ENCODE peak calls at places on chromosomes 3 and 15, in nine cellular contexts. E is body of pancreas, Q is tibial artery, S is breast epithelium, Y is heart right ventricle, T is psoas muscle, H is transverse colon, A is suprapubic skin, I is upper lobe of right lung. J is an unnamed sample.

GRCh38 chr15:26134812-26135211 is 271.7 kb upstream of the ATP10A start:
- DNase-seq in E (no peak), Y (no peak), Q (no peak), I (no peak), A (no peak), T (no peak), S (no peak), H (no peak), J (no peak)

GRCh38 chr3:139574026-139574947 is 34.7 kb upstream of the RBP1 start:
- DNase-seq in I (no peak), T (peak; percentile 77), A (no peak), S (no peak), Q (peak; percentile 35), E (peak; percentile 87), Y (peak; percentile 76), H (no peak), J (no peak)

GRCh38 chr3:178381555-178381954 is 154.7 kb upstream of the KCNMB2 start:
- DNase-seq in Y (no peak), S (no peak), A (no peak), E (no peak), H (no peak), T (no peak), Q (no peak), I (no peak), J (no peak)

GRCh38 chr15:74307827-74308642 is 59.4 kb downstream of the CYP11A1 start:
- DNase-seq in S (no peak), I (no peak), E (peak; percentile 63), Q (peak; percentile 34), A (no peak), T (no peak), Y (peak; percentile 41), H (peak; percentile 45), J (no peak)

GRCh38 chr15:63857459-63857856 is 23.7 kb upstream of the HERC1 start:
- DNase-seq in A (no peak), Y (no peak), H (no peak), E (peak; percentile 10), T (no peak), I (no peak), S (no peak), Q (no peak), J (no peak)

GRCh38 chr3:52788890-52789745 is 5.5 kb upstream of the ITIH3 start:
- DNase-seq in Y (no peak), A (no peak), I (no peak), H (no peak), E (no peak), S (no peak), T (peak; percentile 36), Q (no peak), J (no peak)

GRCh38 chr3:17643691-17644090 is 98.7 kb downstream of the TBC1D5 start:
- DNase-seq in S (no peak), Y (no peak), Q (no peak), E (no peak), A (no peak), T (no peak), H (no peak), I (no peak), J (no peak)

GRCh38 chr3:115834068-115834467 is 210.8 kb downstream of the GAP43 start:
- DNase-seq in S (no peak), Y (no peak), A (no peak), I (no peak), H (no peak), T (no peak), Q (no peak), E (no peak), J (peak; percentile 31)

GRCh38 chr15:22978691-22979068 is 1.5 kb downstream of the CYFIP1 start:
- DNase-seq in Y (no peak), S (no peak), Q (no peak), A (peak; percentile 35), I (no peak), T (no peak), H (no peak), E (no peak), J (no peak)

GRCh38 chr15:65377976-65378366 is at the start of gene IGDCC3:
- DNase-seq in Y (no peak), A (no peak), H (no peak), I (no peak), Q (no peak), E (peak; percentile 7), S (no peak), T (no peak), J (no peak)

GRCh38 chr3:115217678-115218451 is 70.8 kb upstream of the ZBTB20 start:
- DNase-seq in H (peak; percentile 52), A (no peak), E (peak; percentile 11), Y (no peak), Q (no peak), I (no peak), S (no peak), T (no peak), J (peak; percentile 3)

GRCh38 chr3:40737343-40737742 is 212.6 kb downstream of the ZNF621 start:
- DNase-seq in T (no peak), H (no peak), Q (no peak), E (no peak), I (no peak), A (no peak), S (no peak), Y (no peak), J (no peak)

GRCh38 chr3:159765025-159765859 is 223.4 kb upstream of the IL12A start:
- DNase-seq in S (peak; percentile 70), E (peak; percentile 37), I (peak; percentile 74), Y (peak; percentile 69), T (peak; percentile 84), H (peak; percentile 66), A (peak; percentile 88), Q (peak; percentile 88), J (peak; percentile 91)

GRCh38 chr3:101453966-101454365 is 59.0 kb downstream of the SENP7 start:
- DNase-seq in Q (no peak), S (no peak), I (no peak), T (no peak), H (no peak), A (no peak), Y (no peak), E (no peak), J (no peak)

GRCh38 chr3:153443961-153444360 is 281.9 kb downstream of the RAP2B start:
- DNase-seq in T (no peak), I (no peak), H (no peak), E (no peak), A (no peak), S (no peak), Y (no peak), Q (no peak), J (no peak)

DNA sequence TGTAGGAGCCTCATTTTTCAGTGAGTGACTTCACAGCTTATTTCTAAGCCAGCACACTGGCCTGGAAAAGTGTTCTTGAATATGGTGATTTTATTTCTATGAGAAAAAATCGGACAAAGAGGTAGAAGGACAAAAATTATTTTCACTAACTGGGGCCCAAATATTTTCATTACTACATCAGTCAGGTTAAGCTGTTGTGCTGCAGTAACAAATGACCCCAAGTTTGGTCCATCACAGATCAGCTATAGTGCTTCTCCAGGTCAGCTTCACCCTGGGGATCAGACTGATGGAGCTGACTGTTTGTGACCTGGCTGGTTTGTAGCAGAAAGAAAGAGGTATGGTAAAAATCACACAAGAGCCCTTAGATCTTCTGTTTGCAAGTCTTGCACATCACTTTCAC is 97.9 kb upstream of the STT3B start:
- DNase-seq in E (no peak), H (no peak), Q (no peak), T (no peak), A (no peak), S (no peak), Y (no peak), I (no peak), J (no peak)
- H3K27ac ChIP-seq in E (no peak overlapping the region), H (no peak overlapping the region), Q (no peak overlapping the region), T (no peak overlapping the region), A (no peak overlapping the region), S (no peak overlapping the region), Y (no peak overlapping the region), I (no peak overlapping the region), J (no peak overlapping the region)

GRCh38 chr15:59995568-59996349 is 8.4 kb upstream of the FOXB1 start:
- DNase-seq in E (no peak), H (no peak), S (no peak), T (no peak), A (no peak), I (no peak), Y (no peak), Q (no peak), J (no peak)
- H3K27ac ChIP-seq in E (no peak overlapping the region), H (no peak overlapping the region), S (no peak overlapping the region), T (no peak overlapping the region), A (no peak overlapping the region), I (no peak overlapping the region), Y (no peak overlapping the region), Q (no peak overlapping the region), J (no peak overlapping the region)

GRCh38 chr15:41965441-41966413 is 6.6 kb downstream of the EHD4 start:
- DNase-seq in T (no peak), I (no peak), S (peak; percentile 25), A (peak; percentile 38), Y (peak; percentile 59), H (peak; percentile 5), Q (no peak), E (peak; percentile 70), J (no peak)
- H3K27ac ChIP-seq in T (no peak overlapping the region), I (peak overlapping the region; percentile 43), S (peak overlapping the region; percentile 82), A (no peak overlapping the region), Y (peak overlapping the region; percentile 75), H (no peak overlapping the region), Q (peak overlapping the region; percentile 32), E (peak overlapping the region; percentile 34), J (no peak overlapping the region)

GRCh38 chr3:46912986-46913385 is 35.5 kb downstream of the PTH1R start:
- DNase-seq in H (no peak), I (no peak), Q (no peak), Y (no peak), E (no peak), A (peak; percentile 14), T (no peak), S (no peak), J (no peak)
- H3K27ac ChIP-seq in H (no peak overlapping the region), I (no peak overlapping the region), Q (no peak overlapping the region), Y (no peak overlapping the region), E (no peak overlapping the region), A (no peak overlapping the region), T (no peak overlapping the region), S (no peak overlapping the region), J (no peak overlapping the region)

GRCh38 chr3:109351231-109351630 is 13.9 kb upstream of the DPPA4 start:
- DNase-seq in I (no peak), A (no peak), Y (no peak), E (no peak), S (no peak), Q (no peak), T (no peak), H (no peak), J (no peak)
- H3K27ac ChIP-seq in I (no peak overlapping the region), A (no peak overlapping the region), Y (no peak overlapping the region), E (no peak overlapping the region), S (no peak overlapping the region), Q (no peak overlapping the region), T (no peak overlapping the region), H (no peak overlapping the region), J (no peak overlapping the region)